ENCODE peak calls at places on chromosomes 11 and 22, in six cellular contexts. P is HCT116, B is GM12878, I is K562, T is H1, M is HepG2. C is an unnamed sample.

GRCh38 chr11:67271548-67272284 is 5.4 kb downstream of the GRK2 start:
- DNase-seq in P (no peak), B (peak; percentile 39), I (no peak), T (no peak), M (no peak), C (no peak)

GRCh38 chr11:83865636-83866461 is 579.7 kb upstream of the CCDC90B start:
- DNase-seq in P (no peak), B (no peak), I (no peak), T (no peak), M (no peak), C (no peak)

GRCh38 chr22:46738642-46738960 is 549 bp upstream of the CERK start:
- DNase-seq in P (no peak), B (no peak), I (no peak), T (no peak), M (peak; percentile 30), C (no peak)

GRCh38 chr11:44625759-44626523 is 60.5 kb downstream of the CD82 start:
- DNase-seq in P (no peak), B (no peak), I (no peak), T (no peak), M (no peak), C (no peak)

GRCh38 chr22:33873186-33873585 is 47.1 kb downstream of the LARGE1 start:
- DNase-seq in P (no peak), B (no peak), I (no peak), T (no peak), M (no peak), C (no peak)

GRCh38 chr11:134822930-134823329 is 410.9 kb upstream of the B3GAT1 start:
- DNase-seq in P (no peak), B (no peak), I (no peak), T (no peak), M (no peak), C (no peak)

GRCh38 chr11:69001301-69002081 is 11.6 kb downstream of the MRGPRF start:
- DNase-seq in P (no peak), B (no peak), I (no peak), T (no peak), M (no peak), C (no peak)

GRCh38 chr22:20131593-20131855 is at the start of gene ZDHHC8:
- DNase-seq in P (no peak), B (no peak), I (peak; percentile 74), T (no peak), M (no peak), C (no peak)

GRCh38 chr11:48172818-48173609 is 43.6 kb upstream of the OR4B1 start:
- DNase-seq in P (peak; percentile 15), B (no peak), I (peak; percentile 75), T (peak; percentile 94), M (peak; percentile 43), C (peak; percentile 62)

GRCh38 chr11:39745401-39745800 is 1714.1 kb downstream of the LRRC4C start:
- DNase-seq in P (no peak), B (no peak), I (no peak), T (no peak), M (peak; percentile 42), C (no peak)

GRCh38 chr11:7281083-7281482 is 29.4 kb downstream of the SYT9 start:
- DNase-seq in P (no peak), B (no peak), I (no peak), T (no peak), M (peak; percentile 4), C (no peak)

GRCh38 chr11:27558401-27558800 is 51.8 kb upstream of the LIN7C start:
- DNase-seq in P (no peak), B (no peak), I (no peak), T (no peak), M (no peak), C (no peak)

GRCh38 chr11:129249351-129249750 is 57.2 kb upstream of the ARHGAP32 start:
- DNase-seq in P (no peak), B (no peak), I (no peak), T (no peak), M (no peak), C (no peak)

GRCh38 chr11:13949876-13950275 is 12.6 kb upstream of the SPON1 start:
- DNase-seq in P (no peak), B (no peak), I (peak; percentile 37), T (no peak), M (no peak), C (no peak)

GRCh38 chr11:105100206-105100605 is 39.4 kb downstream of the CARD18 start:
- DNase-seq in P (no peak), B (no peak), I (no peak), T (no peak), M (no peak), C (no peak)

GRCh38 chr11:111472228-111472627 is 40.0 kb downstream of the BTG4 start:
- DNase-seq in P (no peak), B (no peak), I (no peak), T (no peak), M (no peak), C (no peak)

GRCh38 chr22:38163844-38164577 is 17.6 kb downstream of the PLA2G6 start:
- DNase-seq in P (no peak), B (no peak), I (peak; percentile 81), T (no peak), M (peak; percentile 77), C (no peak)

GRCh38 chr11:115425243-115425642 is 79.0 kb downstream of the CADM1 start:
- DNase-seq in P (no peak), B (no peak), I (no peak), T (no peak), M (no peak), C (no peak)

GRCh38 chr22:27627901-27628300 is 173.7 kb downstream of the MN1 start:
- DNase-seq in P (no peak), B (no peak), I (no peak), T (no peak), M (no peak), C (no peak)

GRCh38 chr11:20909995-20910726 is 240.8 kb downstream of the NELL1 start:
- DNase-seq in P (no peak), B (no peak), I (no peak), T (no peak), M (no peak), C (no peak)

GRCh38 chr11:14380125-14380936 is 21.3 kb upstream of the RRAS2 start:
- DNase-seq in P (no peak), B (no peak), I (no peak), T (no peak), M (no peak), C (no peak)

GRCh38 chr22:36341640-36342041 is 46.1 kb downstream of the MYH9 start:
- DNase-seq in P (no peak), B (no peak), I (no peak), T (no peak), M (peak; percentile 81), C (no peak)

GRCh38 chr11:79413258-79413657 is 27.6 kb downstream of the TENM4 start:
- DNase-seq in P (no peak), B (no peak), I (no peak), T (no peak), M (no peak), C (no peak)

GRCh38 chr11:116687458-116688201 is 85.2 kb downstream of the BUD13 start:
- DNase-seq in P (no peak), B (no peak), I (no peak), T (peak; percentile 87), M (peak; percentile 31), C (peak; percentile 67)

GRCh38 chr22:36425977-36426523 is 38.3 kb upstream of the MYH9 start:
- DNase-seq in P (no peak), B (no peak), I (peak; percentile 82), T (peak; percentile 50), M (peak; percentile 74), C (no peak)

GRCh38 chr22:39446239-39446721 is 10.5 kb upstream of the MGAT3 start:
- DNase-seq in P (no peak), B (peak; percentile 59), I (peak; percentile 53), T (peak; percentile 69), M (no peak), C (no peak)

GRCh38 chr11:103798029-103798428 is 238.4 kb upstream of the DDI1 start:
- DNase-seq in P (no peak), B (no peak), I (no peak), T (no peak), M (no peak), C (no peak)

GRCh38 chr22:42649261-42650056 is at the start of gene CYB5R3:
- DNase-seq in P (peak; percentile 42), B (no peak), I (peak; percentile 74), T (peak; percentile 90), M (peak; percentile 51), C (peak; percentile 42)

GRCh38 chr11:60887531-60887930 is 18.9 kb downstream of the PRPF19 start:
- DNase-seq in P (peak; percentile 31), B (no peak), I (peak; percentile 74), T (peak; percentile 60), M (peak; percentile 66), C (peak; percentile 52)

GRCh38 chr11:72088076-72088806 is 7.6 kb downstream of the LRRC51 start:
- DNase-seq in P (no peak), B (no peak), I (no peak), T (no peak), M (no peak), C (no peak)

GRCh38 chr11:13713982-13714381 is 45.5 kb downstream of the FAR1 start:
- DNase-seq in P (no peak), B (no peak), I (no peak), T (no peak), M (no peak), C (no peak)

GRCh38 chr11:218815-219593 is 11.5 kb downstream of the RIC8A start:
- DNase-seq in P (no peak), B (no peak), I (no peak), T (no peak), M (no peak), C (no peak)

GRCh38 chr11:2308713-2309112 is 6.9 kb downstream of the TSPAN32 start:
- DNase-seq in P (no peak), B (no peak), I (no peak), T (no peak), M (no peak), C (no peak)

GRCh38 chr11:86160546-86161149 is 83.9 kb upstream of the EED start:
- DNase-seq in P (no peak), B (no peak), I (no peak), T (no peak), M (peak; percentile 76), C (no peak)

GRCh38 chr11:95068549-95068948 is 1.8 kb downstream of the SRSF8 start:
- DNase-seq in P (peak; percentile 94), B (peak; percentile 88), I (peak; percentile 95), T (no peak), M (peak; percentile 95), C (peak; percentile 20)

GRCh38 chr22:30877662-30878515 is 90.7 kb downstream of the MORC2 start:
- DNase-seq in P (no peak), B (no peak), I (no peak), T (no peak), M (no peak), C (no peak)
- TF ChIP-seq ZNF274 in P (no peak), B (no peak), I (no peak), T (no peak), M (no peak), C (no peak)

GRCh38 chr22:22507743-22508273 is 734 bp downstream of the ZNF280B start:
- DNase-seq in P (no peak), B (no peak), I (no peak), T (no peak), M (no peak), C (no peak)
- TF ChIP-seq ZNF274 in P (no peak), B (no peak), I (no peak), T (no peak), M (no peak), C (no peak)

GRCh38 chr11:8732748-8733241 is 50.2 kb downstream of the RPL27A start:
- DNase-seq in P (no peak), B (no peak), I (no peak), T (no peak), M (no peak), C (no peak)
- TF ChIP-seq ZNF274 in P (no peak), B (no peak), I (no peak), T (no peak), M (no peak), C (no peak)

GRCh38 chr22:48319321-48320047 is 1508.2 kb downstream of the BRD1 start:
- DNase-seq in P (no peak), B (no peak), I (no peak), T (no peak), M (no peak), C (no peak)
- TF ChIP-seq ZNF274 in P (no peak), B (no peak), I (no peak), T (no peak), M (no peak), C (no peak)

C was measured in NT2/D1.